ENCODE peak calls at places on chromosome 14, in four cellular contexts. T is cardiac muscle cell, S is sigmoid colon, Q is lower lobe of right lung. B is an unnamed sample.
A peak's percentile ranks its signal among the peaks of the same experiment; 100 is the strongest.

GRCh38 chr14:105387530-105387922 is 10.8 kb upstream of the TEX22 start:
- DNase-seq in T (no peak), S (no peak), Q (no peak), B (peak; percentile 61)

GRCh38 chr14:53963491-53964227 is 7.0 kb upstream of the BMP4 start:
- DNase-seq in T (peak; percentile 65), S (peak; percentile 71), Q (peak; percentile 69), B (peak; percentile 75)

GRCh38 chr14:72863216-72864006 is 30.5 kb downstream of the DPF3 start:
- DNase-seq in T (no peak), S (no peak), Q (no peak), B (no peak)

GRCh38 chr14:24314377-24315193 is 3.3 kb downstream of the LTB4R start:
- DNase-seq in T (no peak), S (no peak), Q (peak; percentile 53), B (no peak)

GRCh38 chr14:21997300-21997699 is 323.7 kb upstream of the OR4E1 start:
- DNase-seq in T (peak; percentile 43), S (no peak), Q (no peak), B (no peak)

GRCh38 chr14:61505815-61506809 is 184.7 kb downstream of the PRKCH start:
- DNase-seq in T (no peak), S (no peak), Q (no peak), B (no peak)

GRCh38 chr14:69612014-69612758 is 790 bp downstream of the SUSD6 start:
- DNase-seq in T (no peak), S (no peak), Q (peak; percentile 54), B (peak; percentile 81)

GRCh38 chr14:62957562-62957961 is 87.7 kb downstream of the KCNH5 start:
- DNase-seq in T (no peak), S (no peak), Q (no peak), B (no peak)

GRCh38 chr14:74571901-74572828 is 39.9 kb downstream of the LTBP2 start:
- DNase-seq in T (no peak), S (no peak), Q (no peak), B (no peak)

GRCh38 chr14:24051789-24052655 is at the start of gene CARMIL3:
- DNase-seq in T (peak; percentile 84), S (peak; percentile 77), Q (peak; percentile 85), B (peak; percentile 87)

GRCh38 chr14:45716506-45716905 is 463.5 kb upstream of the MIS18BP1 start:
- DNase-seq in T (no peak), S (no peak), Q (no peak), B (no peak)

GRCh38 chr14:61322011-61322798 is 826 bp downstream of the PRKCH start:
- DNase-seq in T (peak; percentile 12), S (peak; percentile 75), Q (peak; percentile 81), B (peak; percentile 90)

GRCh38 chr14:23182372-23183014 is 967 bp downstream of the SLC7A8 start:
- DNase-seq in T (peak; percentile 61), S (no peak), Q (peak; percentile 70), B (no peak)

DNA sequence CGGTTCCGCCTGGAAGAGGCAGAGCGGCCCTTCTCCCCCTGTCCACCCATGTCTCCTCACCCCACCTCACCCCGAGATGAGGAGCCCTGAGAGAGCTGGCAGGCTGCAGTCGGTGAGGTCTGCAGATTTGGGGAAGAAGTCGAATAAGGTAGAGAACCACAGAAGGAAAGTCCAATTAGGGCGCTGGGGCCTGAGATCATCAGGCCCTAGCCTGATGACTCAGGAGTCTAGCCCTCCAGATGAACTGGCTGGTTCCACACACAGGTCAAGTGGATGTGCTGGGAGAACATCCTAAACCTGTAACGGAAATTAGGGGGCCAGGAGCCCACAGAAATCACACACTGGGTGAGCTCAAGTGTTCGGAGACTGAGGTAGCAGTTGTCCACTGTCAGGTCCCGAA is 1.1 kb upstream of the METTL17 start:
- DNase-seq in T (no peak), S (no peak), Q (no peak), B (no peak)
- H3K27ac ChIP-seq in T (peak overlapping the region; percentile 87), S (peak overlapping the region; percentile 86), Q (peak overlapping the region; percentile 89), B (peak overlapping the region; percentile 85)

GRCh38 chr14:67221248-67221981 is 19.8 kb upstream of the PALS1 start:
- DNase-seq in T (no peak), S (no peak), Q (no peak), B (no peak)

GRCh38 chr14:67218126-67218525 is 23.1 kb upstream of the PALS1 start:
- DNase-seq in T (no peak), S (no peak), Q (no peak), B (no peak)

GRCh38 chr14:67221982-67222328 is 19.3 kb upstream of the PALS1 start:
- DNase-seq in T (no peak), S (no peak), Q (no peak), B (no peak)
- H3K4me1 ChIP-seq in T (no peaks in the 10 kb centered on the region), S (no peaks in the 10 kb centered on the region), Q (no peaks in the 10 kb centered on the region), B (no peaks in the 10 kb centered on the region)

DNA sequence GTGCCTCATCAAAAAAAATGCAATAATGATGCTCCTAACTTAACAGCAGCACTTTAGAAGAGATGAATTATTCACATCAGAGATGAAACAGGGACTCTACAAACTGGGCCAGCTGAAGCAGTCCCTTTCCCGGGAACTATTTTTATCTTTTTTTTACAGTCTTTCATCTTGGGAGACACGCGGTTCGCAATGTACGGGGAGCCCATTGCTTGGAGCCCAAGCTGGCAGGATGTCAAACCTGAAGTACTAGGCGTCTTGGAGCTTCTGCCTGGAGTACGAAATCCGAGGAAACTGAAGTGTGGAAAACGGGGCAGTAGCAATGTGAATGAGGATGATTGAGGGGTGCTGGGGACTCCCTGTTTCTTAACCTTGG is 65.4 kb upstream of the DLK1 start:
- DNase-seq in T (no peak), S (peak; percentile 84), Q (no peak), B (no peak)
- H3K27ac ChIP-seq in T (no peak overlapping the region), S (peak overlapping the region; percentile 61), Q (no peak overlapping the region), B (no peak overlapping the region)

GRCh38 chr14:91748049-91748448 is 16.2 kb upstream of the CATSPERB start:
- DNase-seq in T (no peak), S (no peak), Q (no peak), B (no peak)
- H3K4me1 ChIP-seq in T (peaks cover 4% of the 10 kb centered on the region), S (no peaks in the 10 kb centered on the region), Q (peaks cover 11% of the 10 kb centered on the region), B (no peaks in the 10 kb centered on the region)

GRCh38 chr14:89040080-89040437 is 215.6 kb downstream of the TTC8 start:
- DNase-seq in T (no peak), S (no peak), Q (no peak), B (no peak)
- H3K27ac ChIP-seq in T (no peak overlapping the region), S (peak overlapping the region; percentile 93), Q (peak overlapping the region; percentile 83), B (peak overlapping the region; percentile 81)

GRCh38 chr14:71538288-71538687 is 393.9 kb upstream of the RGS6 start:
- DNase-seq in T (no peak), S (no peak), Q (no peak), B (no peak)

GRCh38 chr14:71536927-71537772 is 395.1 kb upstream of the RGS6 start:
- DNase-seq in T (no peak), S (no peak), Q (no peak), B (no peak)

GRCh38 chr14:71539660-71540285 is 392.5 kb upstream of the RGS6 start:
- DNase-seq in T (peak; percentile 84), S (no peak), Q (no peak), B (no peak)

GRCh38 chr14:71541271-71541670 is 391.0 kb upstream of the RGS6 start:
- DNase-seq in T (no peak), S (no peak), Q (no peak), B (no peak)

GRCh38 chr14:71538949-71539659 is 393.1 kb upstream of the RGS6 start:
- DNase-seq in T (no peak), S (no peak), Q (no peak), B (no peak)
- H3K4me1 ChIP-seq in T (peaks cover 49% of the 10 kb centered on the region), S (peaks cover 33% of the 10 kb centered on the region), Q (peaks cover 42% of the 10 kb centered on the region), B (peaks cover 2% of the 10 kb centered on the region)

DNA sequence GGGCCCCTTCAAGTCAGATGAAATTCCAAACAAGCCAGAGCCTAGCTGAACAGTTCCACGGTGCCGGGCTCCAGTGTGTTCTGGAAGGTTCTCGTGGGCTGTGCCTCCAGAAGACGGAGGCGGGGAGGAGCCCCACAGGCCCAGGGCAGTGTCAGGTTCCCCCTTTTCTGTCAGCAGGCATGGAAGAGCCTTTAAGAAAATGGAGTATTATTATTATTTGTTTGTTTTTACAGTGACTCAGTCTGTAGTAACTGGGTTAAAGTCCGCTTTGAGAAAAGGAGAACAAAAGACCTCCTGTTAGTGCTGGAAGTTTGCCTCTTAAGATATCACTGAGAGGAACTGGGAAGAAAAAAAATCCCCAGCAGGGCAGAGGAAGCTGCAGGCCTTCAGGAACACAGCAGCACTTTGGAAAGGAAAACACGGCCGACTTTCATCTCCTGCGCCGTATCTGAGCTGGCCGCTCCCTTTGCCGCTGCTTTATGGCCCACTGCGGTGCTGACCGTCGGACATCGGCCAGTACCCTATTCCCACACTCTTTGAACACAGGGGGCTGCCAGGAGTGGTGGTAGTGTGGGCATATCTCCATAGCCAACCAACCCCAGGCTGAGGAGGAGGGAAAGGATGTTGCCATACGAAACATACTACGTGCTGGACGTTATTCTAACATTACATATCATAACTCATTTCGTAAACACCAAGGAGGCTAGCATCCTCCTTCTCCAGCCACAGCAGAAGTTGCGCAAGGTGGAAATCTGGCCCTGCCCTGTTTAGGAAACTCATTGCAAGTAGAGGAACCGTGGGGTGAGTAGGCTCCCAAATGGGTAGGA is 194.0 kb downstream of the ZFP36L1 start:
- DNase-seq in T (no peak), S (peak; percentile 88), Q (peak; percentile 83), B (no peak)
- H3K27ac ChIP-seq in T (peak overlapping the region; percentile 33), S (peak overlapping the region; percentile 78), Q (peak overlapping the region; percentile 86), B (peak overlapping the region; percentile 83)

B was measured in kidney.